ENCODE peak calls at places on chromosomes 2 and 18, in nine cellular contexts. K is adipocyte, G is neural progenitor cell, J is ovary, W is upper lobe of right lung, B is body of pancreas, I is mesenchymal stem cell, S is IMR-90, Y is uterus. M is an unnamed sample. For H3K4me1, the result is how much of the 10 kb centered on the place peaks cover.

GRCh38 chr2:134461511-134461910 is 207.6 kb downstream of the MGAT5 start:
- DNase-seq in I (peak), W (peak), B (no peak), S (peak), G (no peak), Y (no peak), K (no peak), J (no peak), M (no peak)

GRCh38 chr2:25309402-25309801 is 32.3 kb downstream of the DNMT3A start:
- DNase-seq in Y (no peak), W (no peak), J (no peak), K (peak), G (peak), S (peak), B (peak), I (peak), M (peak)

GRCh38 chr2:168246072-168246482 is 1.3 kb downstream of the STK39 start:
- DNase-seq in Y (no peak), G (no peak), B (no peak), I (peak), K (no peak), W (no peak), J (no peak), S (no peak), M (no peak)

GRCh38 chr2:182330451-182331325 is 96.1 kb downstream of the PDE1A start:
- DNase-seq in K (no peak), I (peak), S (peak), Y (no peak), W (no peak), G (no peak), B (no peak), J (no peak), M (no peak)

GRCh38 chr2:231890896-231891513 is 35.2 kb downstream of the NPPC start:
- DNase-seq in W (peak), S (no peak), J (no peak), I (no peak), K (no peak), Y (no peak), G (no peak), B (peak), M (no peak)

GRCh38 chr2:30770791-30771190 is 36.5 kb downstream of the CAPN13 start:
- DNase-seq in G (no peak), B (no peak), J (no peak), Y (no peak), K (no peak), S (no peak), I (no peak), W (no peak), M (no peak)

GRCh38 chr18:45670281-45670962 is 53.6 kb upstream of the SLC14A1 start:
- DNase-seq in W (no peak), K (no peak), J (no peak), G (no peak), I (peak), S (peak), B (no peak), Y (no peak), M (no peak)

GRCh38 chr2:443754-444153 is 155.9 kb upstream of the ALKAL2 start:
- DNase-seq in B (no peak), I (no peak), Y (no peak), G (no peak), W (no peak), J (no peak), S (no peak), K (no peak), M (no peak)

GRCh38 chr2:137002911-137003310 is 237.6 kb downstream of the THSD7B start:
- DNase-seq in K (no peak), W (no peak), J (no peak), Y (no peak), B (no peak), S (no peak), G (no peak), I (no peak), M (no peak)

GRCh38 chr2:238138331-238139102 is at the start of gene KLHL30:
- DNase-seq in I (no peak), K (no peak), W (no peak), Y (no peak), B (no peak), J (no peak), G (no peak), S (no peak), M (peak)

GRCh38 chr2:69145204-69145603 is 132.2 kb downstream of the ANTXR1 start:
- DNase-seq in G (no peak), J (no peak), Y (no peak), B (no peak), S (no peak), K (no peak), I (no peak), W (no peak), M (no peak)

DNA sequence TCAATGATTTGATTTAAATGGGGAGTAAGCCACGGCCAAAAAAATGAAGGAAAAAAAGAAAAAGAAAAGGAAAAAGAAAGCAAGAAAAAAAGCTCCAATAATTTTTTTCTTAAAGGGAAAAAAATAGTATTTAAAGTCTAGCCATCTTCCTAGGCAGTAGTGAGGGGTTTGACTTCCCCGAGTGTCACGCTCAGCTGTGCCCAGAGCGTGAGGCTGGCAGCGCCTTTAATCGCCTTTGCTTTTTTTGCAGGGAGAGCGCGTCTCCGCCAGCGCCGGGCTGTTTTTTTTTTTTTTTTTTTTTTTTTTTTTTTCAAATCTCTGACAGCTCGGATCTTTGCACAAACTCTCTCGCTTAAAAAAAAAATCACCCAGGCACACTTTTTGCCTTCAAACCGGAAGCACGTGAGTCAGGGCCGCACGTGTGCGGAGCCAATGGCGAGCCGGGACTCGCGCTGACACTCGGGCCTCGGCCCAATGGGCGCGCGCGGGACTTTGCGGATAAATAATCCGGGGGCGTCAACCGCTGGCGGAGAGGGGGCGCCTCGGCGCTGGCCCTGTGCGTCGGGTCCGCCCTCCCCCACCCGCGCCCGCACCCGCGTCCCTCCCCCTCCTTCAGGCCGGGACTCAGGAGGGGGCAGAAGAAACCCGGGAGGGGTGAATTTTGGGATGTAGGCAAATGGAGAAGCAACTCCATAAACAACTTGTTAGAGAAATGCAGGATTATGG is at the start of gene EN1:
- DNase-seq in K (peak), J (no peak), I (no peak), W (no peak), B (no peak), Y (no peak), G (peak), S (peak), M (no peak)
- H3K4me3 ChIP-seq in K (peak), J (peak), I (no peak), W (no peak), B (no peak), Y (peak), G (peak), S (no peak), M (peak)

DNA sequence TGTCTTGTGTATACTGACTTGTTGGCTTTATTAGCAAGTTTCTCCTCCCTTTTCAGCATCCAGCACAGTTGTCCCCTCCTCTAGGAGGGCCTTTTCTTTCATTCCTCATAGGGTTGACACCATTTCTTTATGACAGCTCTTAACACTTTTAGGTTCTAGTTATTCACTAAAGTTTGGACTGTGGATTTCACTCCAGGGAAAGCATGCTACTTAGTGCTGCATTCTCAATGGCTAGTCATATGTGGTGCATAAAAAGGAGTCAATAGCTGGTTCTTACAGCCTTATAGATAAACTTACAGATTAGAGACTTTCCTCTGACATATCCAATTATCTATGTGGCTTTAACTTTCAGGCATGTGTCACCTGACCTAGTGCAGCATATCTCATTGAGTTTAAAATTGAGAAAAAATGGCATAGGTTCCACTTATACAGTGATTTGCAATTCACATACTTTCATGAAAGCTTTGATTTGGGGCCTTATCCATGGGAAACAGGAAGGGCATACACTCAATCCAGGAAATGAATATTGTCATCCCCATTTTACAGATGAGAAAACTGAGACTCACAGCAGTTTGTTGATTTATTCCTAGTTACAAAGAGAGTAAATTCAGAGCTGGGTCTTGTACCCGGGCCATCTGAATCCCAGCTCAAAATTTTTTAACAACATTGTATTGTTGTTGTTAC is 289.7 kb downstream of the LPIN1 start:
- DNase-seq in B (no peak), W (no peak), Y (no peak), J (no peak), I (no peak), S (no peak), G (no peak), K (no peak), M (no peak)
- H3K4me1 ChIP-seq in B (under half), W (under half), Y (under half), J (under half), I (under half), S (under half), G (under half), K (under half), M (under half)

GRCh38 chr2:108309903-108310302 is 21.2 kb downstream of the SULT1C2 start:
- DNase-seq in I (no peak), J (no peak), S (no peak), B (no peak), Y (no peak), K (no peak), G (no peak), W (no peak), M (no peak)

GRCh38 chr2:108316194-108316880 is 27.6 kb downstream of the SULT1C2 start:
- DNase-seq in G (peak), W (no peak), Y (no peak), S (no peak), J (no peak), B (no peak), I (no peak), K (no peak), M (peak)

GRCh38 chr2:108316881-108317258 is 28.2 kb downstream of the SULT1C2 start:
- DNase-seq in W (no peak), G (no peak), J (no peak), Y (no peak), I (no peak), K (no peak), S (no peak), B (no peak), M (no peak)

GRCh38 chr2:108315408-108316193 is 26.9 kb downstream of the SULT1C2 start:
- DNase-seq in B (no peak), W (no peak), J (no peak), G (no peak), Y (no peak), K (peak), I (no peak), S (no peak), M (peak)

GRCh38 chr2:108314586-108315296 is 26.0 kb downstream of the SULT1C2 start:
- DNase-seq in W (no peak), G (no peak), S (no peak), J (no peak), I (no peak), B (no peak), K (no peak), Y (no peak), M (no peak)
- H3K4me3 ChIP-seq in W (no peak), G (no peak), S (no peak), J (no peak), I (no peak), B (no peak), K (no peak), Y (no peak), M (no peak)

GRCh38 chr18:12861637-12862036 is 22.4 kb downstream of the PTPN2 start:
- DNase-seq in I (no peak), Y (no peak), K (no peak), G (no peak), W (no peak), J (no peak), S (no peak), B (no peak), M (no peak)
- H3K4me1 ChIP-seq in I (under half), Y (under half), K (under half), G (under half), W (under half), J (under half), S (under half), B (under half), M (under half)

DNA sequence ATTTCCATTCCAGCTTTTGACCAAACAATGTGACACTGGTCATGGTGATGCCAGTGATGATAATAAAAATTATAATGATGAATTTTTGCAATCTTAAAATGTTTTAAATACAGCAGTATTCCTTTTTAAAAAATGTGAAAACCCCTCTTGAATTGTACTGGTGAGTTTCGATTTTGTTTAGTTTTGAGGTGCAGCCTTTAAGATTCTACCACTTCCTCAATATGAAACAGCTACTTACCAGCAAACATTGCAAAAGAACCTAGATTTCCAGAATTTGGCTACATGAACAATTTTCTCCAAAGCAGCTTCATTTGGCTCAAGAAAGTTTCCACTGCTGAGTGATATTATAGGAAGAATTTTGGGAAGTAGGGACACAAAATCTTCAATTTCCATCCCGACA is 12.0 kb downstream of the TCF4 start:
- DNase-seq in W (no peak), K (no peak), I (no peak), Y (no peak), J (no peak), B (no peak), G (no peak), S (no peak), M (no peak)
- H3K4me3 ChIP-seq in W (no peak), K (peak), I (no peak), Y (no peak), J (no peak), B (no peak), G (no peak), S (no peak), M (no peak)